ENCODE peak calls at places on chromosomes 16 and 17, in four cellular contexts. C, N, U and S are unnamed samples.

GRCh38 chr17:81868674-81869220 is 2.4 kb downstream of the ARHGDIA start:
- DNase-seq in C (peak; percentile 96), N (peak; percentile 58), U (peak; percentile 74), S (no peak)

GRCh38 chr17:46039592-46040186 is 40.6 kb downstream of the STH start:
- DNase-seq in C (no peak), N (no peak), U (no peak), S (no peak)

GRCh38 chr17:80087346-80088265 is 13.8 kb upstream of the GAA start:
- DNase-seq in C (no peak), N (no peak), U (no peak), S (no peak)

GRCh38 chr17:81794509-81794908 is 9.4 kb upstream of the GCGR start:
- DNase-seq in C (no peak), N (no peak), U (peak; percentile 80), S (no peak)

GRCh38 chr17:38994026-38994425 is 26.8 kb upstream of the FBXO47 start:
- DNase-seq in C (no peak), N (no peak), U (no peak), S (no peak)

GRCh38 chr17:42679001-42679491 is 2.3 kb upstream of the PLEKHH3 start:
- DNase-seq in C (peak; percentile 39), N (peak; percentile 57), U (peak; percentile 78), S (no peak)

GRCh38 chr17:13017623-13018462 is at the start of gene ELAC2:
- DNase-seq in C (peak; percentile 99), N (peak; percentile 98), U (peak; percentile 98), S (peak; percentile 97)

GRCh38 chr16:6146874-6147425 is 1049.4 kb upstream of the EEF2KMT start:
- DNase-seq in C (no peak), N (no peak), U (no peak), S (no peak)